ENCODE peak calls at places on chromosomes 5 and 9, in five cellular contexts. H is tibial nerve; T is spleen; N is IMR-90; Z is CD4-positive, CD25-positive, alpha-beta regulatory T cell. X is an unnamed sample. For H3K4me1 and H3K36me3, the result is how much of the 10 kb centered on the place peaks cover.

GRCh38 chr5:124403281-124403680 is 343.2 kb downstream of the ZNF608 start:
- DNase-seq in H (no peak), T (no peak), Z (no peak), N (no peak), X (no peak)

GRCh38 chr9:129321511-129322021 is 143.5 kb upstream of the IER5L start:
- DNase-seq in T (no peak), Z (no peak), N (no peak), H (no peak), X (peak)

GRCh38 chr5:173410459-173411233 is 82.4 kb upstream of the STC2 start:
- DNase-seq in H (no peak), T (no peak), Z (no peak), N (no peak), X (no peak)

GRCh38 chr5:159878988-159879471 is 37.3 kb upstream of the ADRA1B start:
- DNase-seq in N (peak), T (no peak), Z (no peak), H (peak), X (peak)

GRCh38 chr5:161857358-161857757 is 9.4 kb downstream of the GABRA1 start:
- DNase-seq in Z (no peak), N (no peak), H (no peak), T (no peak), X (no peak)

GRCh38 chr5:125874057-125874456 is 549.2 kb upstream of the GRAMD2B start:
- DNase-seq in H (no peak), N (no peak), Z (no peak), T (no peak), X (no peak)

GRCh38 chr5:65508978-65509377 is 27.3 kb upstream of the ADAMTS6 start:
- DNase-seq in H (no peak), N (peak), T (no peak), Z (no peak), X (no peak)

GRCh38 chr9:126690431-126691051 is 76.8 kb downstream of the LMX1B start:
- DNase-seq in Z (no peak), N (no peak), H (no peak), T (peak), X (no peak)

GRCh38 chr9:99948896-99949295 is 42.4 kb downstream of the STX17 start:
- DNase-seq in H (no peak), Z (no peak), T (no peak), N (no peak), X (no peak)

GRCh38 chr5:136330353-136330913 is 34.9 kb downstream of the TRPC7 start:
- DNase-seq in Z (no peak), N (no peak), T (no peak), H (no peak), X (no peak)

GRCh38 chr5:118326496-118327045 is 661.8 kb downstream of the DTWD2 start:
- DNase-seq in H (no peak), Z (no peak), T (no peak), N (no peak), X (no peak)

GRCh38 chr5:74452851-74453250 is 187.7 kb downstream of the ENC1 start:
- DNase-seq in H (no peak), T (no peak), N (no peak), Z (no peak), X (no peak)

GRCh38 chr5:72566746-72567145 is 59.5 kb upstream of the ZNF366 start:
- DNase-seq in H (no peak), T (no peak), N (no peak), Z (no peak), X (no peak)

GRCh38 chr5:87899109-87900100 is 369.2 kb downstream of the TMEM161B start:
- DNase-seq in N (no peak), Z (no peak), T (no peak), H (peak), X (no peak)

GRCh38 chr5:1202798-1203185 is 1.4 kb downstream of the SLC6A19 start:
- DNase-seq in T (no peak), Z (no peak), H (no peak), N (no peak), X (no peak)

GRCh38 chr5:10555134-10555733 is 8.6 kb upstream of the ANKRD33B start:
- DNase-seq in N (peak), T (no peak), Z (no peak), H (no peak), X (no peak)

GRCh38 chr5:93150311-93151012 is 430.6 kb downstream of the NR2F1-AS1 start:
- DNase-seq in Z (no peak), H (no peak), T (no peak), N (peak), X (no peak)

GRCh38 chr9:3880851-3881250 is 355.1 kb upstream of the RFX3 start:
- DNase-seq in Z (no peak), T (no peak), H (no peak), N (peak), X (no peak)

GRCh38 chr5:170097934-170098333 is 7.8 kb upstream of the FOXI1 start:
- DNase-seq in T (peak), Z (no peak), N (no peak), H (no peak), X (no peak)

GRCh38 chr5:10250804-10251276 is 760 bp downstream of the CCT5 start:
- DNase-seq in N (peak), H (no peak), T (no peak), Z (no peak), X (no peak)

GRCh38 chr5:178232124-178232919 is at the start of gene PHYKPL:
- DNase-seq in Z (peak), H (peak), T (peak), N (peak), X (peak)

GRCh38 chr5:80816590-80816989 is 143.6 kb upstream of the RASGRF2 start:
- DNase-seq in H (no peak), T (no peak), Z (no peak), N (no peak), X (no peak)

GRCh38 chr9:36853233-36853632 is 180.8 kb downstream of the PAX5 start:
- DNase-seq in N (no peak), Z (no peak), T (no peak), H (no peak), X (no peak)

GRCh38 chr5:141150993-141151325 is 1.1 kb downstream of the PCDHB6 start:
- DNase-seq in H (no peak), N (no peak), Z (no peak), T (no peak), X (no peak)

GRCh38 chr5:141150215-141150992 is 547 bp downstream of the PCDHB6 start:
- DNase-seq in T (no peak), H (no peak), Z (no peak), N (no peak), X (no peak)

GRCh38 chr5:141155540-141156374 is 5.9 kb downstream of the PCDHB6 start:
- DNase-seq in H (no peak), N (no peak), Z (no peak), T (no peak), X (no peak)

GRCh38 chr5:141149812-141150211 is at the start of gene PCDHB6:
- DNase-seq in H (no peak), Z (no peak), T (no peak), N (peak), X (no peak)
- H3K4me1 ChIP-seq in H (under half), Z (under half), T (under half), N (under half), X (under half)

DNA sequence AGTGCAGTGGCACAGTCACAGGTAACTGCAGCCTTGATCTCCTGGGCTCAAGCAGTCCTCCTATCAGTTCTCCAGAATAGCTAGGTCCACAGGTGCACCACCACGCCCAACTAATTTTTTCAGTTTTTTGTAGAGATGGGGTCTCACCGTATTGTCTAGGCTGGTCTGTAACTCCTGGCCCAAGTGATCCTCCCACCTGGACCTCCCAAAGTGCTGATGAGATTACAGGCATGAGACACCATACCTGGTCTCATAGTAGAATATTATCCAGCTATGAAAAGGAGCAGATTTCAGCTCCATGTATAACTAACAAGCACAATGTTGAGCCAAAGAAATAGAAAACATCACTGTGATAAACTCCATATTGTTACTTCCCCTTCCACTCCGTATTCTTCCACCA is 69.8 kb downstream of the FAM78A start:
- DNase-seq in T (no peak), Z (no peak), N (no peak), H (no peak), X (no peak)
- H3K36me3 ChIP-seq in T (under half), Z (under half), N (under half), H (half or more), X (half or more)

DNA sequence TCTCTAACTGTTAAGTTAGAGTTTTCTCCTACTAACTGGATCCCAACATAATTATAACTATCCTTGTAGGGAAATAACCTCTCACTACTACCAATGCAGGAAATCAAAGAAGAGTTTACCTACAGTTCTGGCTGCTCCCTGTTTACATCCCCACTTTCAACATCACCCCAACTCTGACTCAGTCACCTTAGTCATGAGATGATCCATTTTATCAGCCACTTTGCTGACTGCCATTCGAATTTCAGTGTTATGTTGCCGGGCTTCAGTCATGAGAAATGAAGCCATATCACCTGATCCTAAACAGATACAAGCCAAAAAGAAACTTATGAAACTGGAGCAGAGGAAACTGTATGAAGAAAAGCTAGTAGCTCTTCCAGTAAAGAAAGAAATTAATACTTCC is 33.7 kb downstream of the SLC31A2 start:
- DNase-seq in T (no peak), N (peak), Z (no peak), H (no peak), X (no peak)
- H3K4me1 ChIP-seq in T (under half), N (under half), Z (under half), H (under half), X (under half)

GRCh38 chr9:92725726-92726125 is 38.9 kb downstream of the BICD2 start:
- DNase-seq in T (no peak), N (no peak), Z (no peak), H (no peak), X (no peak)
- H3K36me3 ChIP-seq in T (under half), N (under half), Z (half or more), H (half or more), X (half or more)